ENCODE peak calls at places on chromosomes 5 and 9, in ten cellular contexts. I is uterus; Q is IMR-90; L is neuronal stem cell; W is Karpas-422; V is heart left ventricle; D is CD4-positive, alpha-beta memory T cell; U is fibroblast of lung; X is CD8-positive, alpha-beta T cell; Y is cardiac muscle cell. S is an unnamed sample.

GRCh38 chr5:138148811-138149210 is 9.6 kb upstream of the NME5 start:
- DNase-seq in I (no peak), Q (peak), L (no peak), W (no peak), V (peak), D (no peak), U (peak), X (no peak), Y (peak), S (no peak)

GRCh38 chr5:119356384-119357188 is 767 bp downstream of the TNFAIP8 start:
- DNase-seq in I (no peak), Q (no peak), L (no peak), W (peak), V (no peak), D (no peak), U (peak), X (no peak), Y (peak), S (no peak)

GRCh38 chr5:179926657-179927056 is 19.0 kb upstream of the TBC1D9B start:
- DNase-seq in I (no peak), Q (no peak), L (no peak), W (no peak), V (no peak), D (no peak), U (no peak), X (no peak), Y (no peak), S (no peak)

GRCh38 chr5:65012411-65012972 is 243.8 kb downstream of the CWC27 start:
- DNase-seq in I (no peak), Q (peak), L (no peak), W (no peak), V (no peak), D (no peak), U (no peak), X (no peak), Y (no peak), S (no peak)

GRCh38 chr5:177070536-177071191 is 16.1 kb upstream of the FGFR4 start:
- DNase-seq in I (no peak), Q (no peak), L (no peak), W (peak), V (no peak), D (no peak), U (no peak), X (no peak), Y (no peak), S (peak)

GRCh38 chr5:157994906-157995519 is 136.1 kb upstream of the CLINT1 start:
- DNase-seq in I (peak), Q (peak), L (peak), W (peak), V (peak), D (peak), U (peak), X (peak), Y (peak), S (peak)

GRCh38 chr9:22528485-22528884 is 81.9 kb downstream of the DMRTA1 start:
- DNase-seq in I (no peak), Q (peak), L (no peak), W (peak), V (no peak), D (no peak), U (peak), X (no peak), Y (no peak), S (peak)

GRCh38 chr9:8419871-8420270 is 620.3 kb upstream of the DMAC1 start:
- DNase-seq in I (no peak), Q (peak), L (no peak), W (no peak), V (no peak), D (no peak), U (peak), X (no peak), Y (peak), S (no peak)

GRCh38 chr5:42995152-42995751 is 44.9 kb downstream of the ANXA2R start:
- DNase-seq in I (no peak), Q (peak), L (no peak), W (peak), V (no peak), D (no peak), U (peak), X (no peak), Y (peak), S (no peak)

GRCh38 chr5:3659907-3660306 is 64.3 kb downstream of the IRX1 start:
- DNase-seq in I (no peak), Q (peak), L (no peak), W (no peak), V (no peak), D (no peak), U (no peak), X (no peak), Y (peak), S (no peak)

GRCh38 chr9:132697230-132697629 is 27.0 kb downstream of the GTF3C4 start:
- DNase-seq in I (no peak), Q (no peak), L (no peak), W (no peak), V (no peak), D (no peak), U (no peak), X (no peak), Y (no peak), S (no peak)

GRCh38 chr5:14901462-14902051 is 30.0 kb upstream of the ANKH start:
- DNase-seq in I (no peak), Q (peak), L (no peak), W (no peak), V (peak), D (no peak), U (peak), X (no peak), Y (peak), S (no peak)

GRCh38 chr9:23587903-23588302 is 238.1 kb downstream of the ELAVL2 start:
- DNase-seq in I (no peak), Q (no peak), L (no peak), W (peak), V (no peak), D (no peak), U (no peak), X (no peak), Y (no peak), S (peak)

GRCh38 chr9:98502976-98503325 is 205.8 kb downstream of the GABBR2 start:
- DNase-seq in I (no peak), Q (peak), L (no peak), W (no peak), V (peak), D (no peak), U (peak), X (no peak), Y (peak), S (no peak)

GRCh38 chr9:134196911-134197310 is 32.5 kb upstream of the RNU6ATAC start:
- DNase-seq in I (no peak), Q (no peak), L (no peak), W (no peak), V (no peak), D (no peak), U (no peak), X (no peak), Y (no peak), S (no peak)

GRCh38 chr5:71699233-71699632 is 19.8 kb upstream of the CARTPT start:
- DNase-seq in I (no peak), Q (no peak), L (no peak), W (no peak), V (no peak), D (no peak), U (no peak), X (no peak), Y (no peak), S (no peak)

GRCh38 chr5:164148292-164148691 is 642.9 kb downstream of the MAT2B start:
- DNase-seq in I (no peak), Q (no peak), L (no peak), W (no peak), V (no peak), D (no peak), U (no peak), X (no peak), Y (no peak), S (no peak)

GRCh38 chr5:164146223-164146622 is 640.8 kb downstream of the MAT2B start:
- DNase-seq in I (no peak), Q (no peak), L (no peak), W (no peak), V (no peak), D (no peak), U (no peak), X (no peak), Y (no peak), S (no peak)

DNA sequence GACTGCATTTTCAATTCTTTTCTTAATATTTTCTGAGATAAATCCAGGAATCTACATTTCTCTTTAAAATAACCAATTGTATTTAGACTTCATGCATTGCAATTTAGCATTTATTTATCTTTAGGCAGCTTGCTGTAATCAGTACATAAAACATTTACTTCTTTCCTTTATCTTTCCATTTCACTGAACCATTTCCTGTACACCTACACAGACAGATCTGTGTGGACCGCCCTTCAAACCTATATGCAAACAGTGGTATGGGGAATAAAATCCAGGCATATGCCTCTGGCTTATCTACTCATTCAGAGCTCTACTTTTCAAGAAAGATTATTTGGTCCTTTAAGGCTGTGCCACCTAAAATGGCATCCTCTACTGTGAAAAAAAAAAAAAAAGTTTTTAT is 640.0 kb downstream of the MAT2B start:
- DNase-seq in I (no peak), Q (no peak), L (no peak), W (no peak), V (no peak), D (no peak), U (no peak), X (no peak), Y (no peak), S (no peak)
- H3K27ac ChIP-seq in I (no peak), Q (no peak), L (no peak), W (no peak), V (no peak), D (no peak), U (no peak), X (no peak), Y (no peak), S (no peak)

DNA sequence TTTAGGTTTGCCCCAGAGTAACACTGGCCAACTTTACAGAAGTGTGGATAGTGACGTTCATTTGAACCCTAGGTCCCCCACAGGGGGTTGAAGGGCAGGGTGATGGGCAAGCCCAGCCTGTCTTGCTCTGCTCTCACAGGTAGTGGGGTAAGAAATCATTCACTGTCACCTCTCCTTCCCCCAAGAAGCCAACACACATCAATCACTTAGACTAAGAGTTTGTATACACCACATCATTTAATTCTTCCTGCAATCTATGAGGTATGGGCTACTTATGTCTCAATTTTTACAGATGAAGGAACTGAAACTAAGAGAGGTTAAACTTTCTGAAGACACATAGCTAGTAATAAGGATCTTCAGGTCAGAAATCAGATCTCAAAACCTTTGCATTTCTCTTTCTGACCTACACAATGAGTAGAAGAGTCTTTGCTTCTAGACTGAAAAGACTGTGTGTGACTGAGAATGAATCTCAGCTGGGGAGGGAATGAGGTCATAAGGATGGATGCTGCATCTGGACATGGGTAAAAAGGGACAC is 80.9 kb upstream of the EQTN start:
- DNase-seq in I (no peak), Q (no peak), L (no peak), W (peak), V (no peak), D (no peak), U (no peak), X (no peak), Y (no peak), S (no peak)
- H3K27ac ChIP-seq in I (no peak), Q (no peak), L (no peak), W (peak), V (no peak), D (no peak), U (no peak), X (no peak), Y (no peak), S (no peak)

GRCh38 chr9:95190413-95190812 is 127.1 kb downstream of the FANCC start:
- DNase-seq in I (no peak), Q (no peak), L (no peak), W (no peak), V (no peak), D (no peak), U (no peak), X (no peak), Y (no peak), S (no peak)
- H3K27ac ChIP-seq in I (no peak), Q (no peak), L (no peak), W (no peak), V (no peak), D (no peak), U (no peak), X (no peak), Y (no peak), S (no peak)

DNA sequence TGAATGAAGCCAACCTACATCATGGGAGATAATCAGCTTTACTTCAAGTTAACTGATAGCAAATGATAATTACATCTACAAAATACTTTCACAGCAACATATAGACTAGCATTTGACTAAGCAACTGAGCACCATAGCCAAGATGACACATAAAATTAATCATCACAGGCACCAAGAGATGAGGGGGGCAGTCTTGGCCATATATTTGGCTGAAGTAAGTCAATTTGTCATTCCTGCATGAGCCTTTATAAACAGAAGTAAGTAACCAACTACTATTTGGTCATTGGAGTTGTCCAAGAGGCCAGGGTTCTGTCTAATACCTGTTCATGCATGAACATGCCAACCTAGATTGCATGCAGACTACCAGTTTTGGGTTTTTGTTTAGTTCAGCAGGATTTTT is 53.6 kb downstream of the PDCD1LG2 start:
- DNase-seq in I (no peak), Q (peak), L (no peak), W (no peak), V (no peak), D (no peak), U (peak), X (no peak), Y (no peak), S (no peak)
- H3K27ac ChIP-seq in I (no peak), Q (no peak), L (no peak), W (no peak), V (no peak), D (no peak), U (no peak), X (no peak), Y (no peak), S (no peak)

DNA sequence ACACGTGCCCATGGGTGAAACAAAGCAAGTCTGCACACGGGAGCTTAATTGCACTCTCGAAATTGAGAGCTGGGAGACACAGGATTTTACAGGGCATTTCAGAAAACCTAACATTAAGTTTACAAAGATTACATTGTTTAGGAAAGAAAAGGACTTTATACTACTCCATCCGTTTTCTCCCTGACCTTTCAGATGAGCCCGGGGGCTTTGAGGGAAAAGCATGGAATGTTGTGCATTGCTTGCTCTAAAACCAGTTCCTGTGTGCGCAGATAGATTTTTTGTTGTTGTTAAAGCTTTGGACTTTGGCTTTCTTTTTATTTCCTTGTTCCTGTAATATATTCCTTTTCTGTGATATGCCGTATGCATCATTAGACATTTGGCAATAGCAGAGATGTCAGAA is 26.6 kb downstream of the ACTBL2 start:
- DNase-seq in I (no peak), Q (no peak), L (no peak), W (no peak), V (no peak), D (no peak), U (no peak), X (no peak), Y (no peak), S (no peak)
- H3K27ac ChIP-seq in I (no peak), Q (no peak), L (no peak), W (no peak), V (no peak), D (no peak), U (no peak), X (no peak), Y (no peak), S (no peak)

DNA sequence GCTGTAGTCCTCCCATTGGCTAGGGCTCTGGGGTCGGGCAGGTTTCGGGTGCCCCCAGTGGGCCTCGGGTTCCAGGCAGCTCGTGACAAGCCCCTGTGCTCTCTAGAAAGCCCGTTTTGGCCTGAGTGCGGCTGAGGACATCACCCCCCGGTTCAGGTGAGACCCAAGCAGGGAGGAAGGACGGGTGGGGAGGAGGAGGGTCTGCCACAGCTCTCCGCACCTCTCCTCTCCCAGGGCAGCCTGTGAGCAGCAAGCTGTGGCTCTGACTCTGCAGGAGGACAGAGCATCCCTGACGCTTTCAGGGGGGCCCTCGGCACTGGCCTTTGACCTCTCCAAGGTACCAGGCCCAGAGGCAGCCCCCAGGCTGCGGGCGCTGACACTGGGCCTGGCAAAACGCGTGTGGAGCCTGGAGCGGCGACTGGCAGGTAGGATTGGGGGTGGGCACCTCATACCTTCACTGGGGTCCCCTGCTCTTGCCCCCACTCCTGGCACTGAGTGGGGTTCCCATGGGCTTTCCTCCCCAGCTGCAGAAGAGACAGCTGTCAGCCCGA is 672 bp downstream of the PAXX start:
- DNase-seq in I (no peak), Q (no peak), L (no peak), W (no peak), V (no peak), D (no peak), U (no peak), X (no peak), Y (no peak), S (no peak)
- H3K27ac ChIP-seq in I (peak), Q (peak), L (no peak), W (peak), V (peak), D (peak), U (peak), X (peak), Y (no peak), S (peak)

GRCh38 chr5:167639213-167639612 is 652.2 kb upstream of the WWC1 start:
- DNase-seq in I (no peak), Q (peak), L (no peak), W (no peak), V (no peak), D (no peak), U (peak), X (no peak), Y (peak), S (no peak)
- H3K27ac ChIP-seq in I (no peak), Q (no peak), L (no peak), W (no peak), V (no peak), D (no peak), U (peak), X (no peak), Y (peak), S (no peak)

S was measured in WERI-Rb-1.